ENCODE peak calls at places on chromosomes 1 and 21, in nine cellular contexts. M, W, K, C, E, T, X, Y and V are unnamed samples.

GRCh38 chr1:244100276-244100675 is 49.2 kb downstream of the ZBTB18 start:
- DNase-seq in M (no peak), W (no peak), K (no peak), C (no peak), E (no peak), T (no peak), X (no peak), Y (no peak), V (no peak)

GRCh38 chr1:87435484-87435883 is 106.8 kb downstream of the LMO4 start:
- DNase-seq in M (no peak), W (no peak), K (peak; percentile 69), C (no peak), E (no peak), T (no peak), X (no peak), Y (peak; percentile 54), V (no peak)

GRCh38 chr1:173549813-173550212 is 53.1 kb downstream of the SLC9C2 start:
- DNase-seq in M (no peak), W (no peak), K (no peak), C (no peak), E (no peak), T (no peak), X (no peak), Y (no peak), V (no peak)

GRCh38 chr1:3450983-3451382 is 3.5 kb upstream of the ARHGEF16 start:
- DNase-seq in M (no peak), W (no peak), K (no peak), C (no peak), E (no peak), T (no peak), X (no peak), Y (no peak), V (no peak)

GRCh38 chr1:154837679-154838171 is 32.4 kb downstream of the KCNN3 start:
- DNase-seq in M (no peak), W (no peak), K (no peak), C (peak; percentile 64), E (no peak), T (no peak), X (no peak), Y (no peak), V (no peak)

GRCh38 chr1:37951783-37952624 is 5.2 kb upstream of the INPP5B start:
- DNase-seq in M (no peak), W (no peak), K (no peak), C (no peak), E (no peak), T (no peak), X (no peak), Y (no peak), V (no peak)

GRCh38 chr21:36747114-36747814 is 48.3 kb downstream of the SIM2 start:
- DNase-seq in M (no peak), W (no peak), K (peak; percentile 91), C (no peak), E (no peak), T (no peak), X (no peak), Y (no peak), V (no peak)

GRCh38 chr1:84289169-84289785 is 12.2 kb upstream of the SAMD13 start:
- DNase-seq in M (no peak), W (no peak), K (no peak), C (no peak), E (no peak), T (no peak), X (no peak), Y (no peak), V (no peak)

GRCh38 chr1:20625176-20626097 is 7.8 kb upstream of the PINK1 start:
- DNase-seq in M (no peak), W (no peak), K (no peak), C (no peak), E (no peak), T (no peak), X (peak; percentile 35), Y (no peak), V (no peak)

GRCh38 chr1:238484121-238484520 is 593.4 kb upstream of the ZP4 start:
- DNase-seq in M (no peak), W (no peak), K (no peak), C (no peak), E (no peak), T (no peak), X (no peak), Y (no peak), V (no peak)

GRCh38 chr1:67166196-67166595 is at the start of gene IL23R:
- DNase-seq in M (no peak), W (no peak), K (no peak), C (peak; percentile 38), E (no peak), T (no peak), X (no peak), Y (no peak), V (no peak)

GRCh38 chr1:55214214-55214902 is 806 bp downstream of the USP24 start:
- DNase-seq in M (peak; percentile 18), W (peak; percentile 51), K (peak; percentile 85), C (peak; percentile 58), E (peak; percentile 50), T (peak; percentile 54), X (no peak), Y (no peak), V (peak; percentile 19)

GRCh38 chr1:230210326-230210978 is 143.4 kb downstream of the GALNT2 start:
- DNase-seq in M (no peak), W (no peak), K (no peak), C (no peak), E (no peak), T (no peak), X (no peak), Y (no peak), V (no peak)

GRCh38 chr1:67367370-67368345 is 60.0 kb downstream of the IL12RB2 start:
- DNase-seq in M (no peak), W (peak; percentile 59), K (peak; percentile 31), C (no peak), E (no peak), T (no peak), X (no peak), Y (peak; percentile 50), V (no peak)

GRCh38 chr1:209328178-209328577 is 255.3 kb upstream of the CAMK1G start:
- DNase-seq in M (no peak), W (no peak), K (no peak), C (no peak), E (no peak), T (no peak), X (no peak), Y (no peak), V (no peak)

GRCh38 chr1:203777596-203777995 is 12.6 kb downstream of the LAX1 start:
- DNase-seq in M (no peak), W (no peak), K (no peak), C (no peak), E (no peak), T (no peak), X (no peak), Y (no peak), V (no peak)

GRCh38 chr1:215845224-215845902 is 278.3 kb downstream of the KCTD3 start:
- DNase-seq in M (no peak), W (peak; percentile 57), K (no peak), C (no peak), E (no peak), T (no peak), X (no peak), Y (peak; percentile 60), V (no peak)

GRCh38 chr1:210438928-210439841 is 110.5 kb downstream of the HHAT start:
- DNase-seq in M (no peak), W (peak; percentile 93), K (no peak), C (no peak), E (peak; percentile 11), T (no peak), X (no peak), Y (peak; percentile 82), V (no peak)

GRCh38 chr1:44705938-44706337 is 25.0 kb downstream of the RNU5D-1 start:
- DNase-seq in M (no peak), W (no peak), K (no peak), C (no peak), E (no peak), T (no peak), X (no peak), Y (no peak), V (no peak)

GRCh38 chr1:48228156-48228555 is 5.6 kb downstream of the SLC5A9 start:
- DNase-seq in M (no peak), W (peak; percentile 7), K (no peak), C (no peak), E (no peak), T (no peak), X (peak; percentile 33), Y (no peak), V (no peak)

GRCh38 chr1:201364808-201365105 is 12.7 kb downstream of the TNNT2 start:
- DNase-seq in M (no peak), W (no peak), K (no peak), C (no peak), E (no peak), T (no peak), X (no peak), Y (no peak), V (no peak)

GRCh38 chr1:76269175-76269574 is 194.6 kb downstream of the ST6GALNAC3 start:
- DNase-seq in M (no peak), W (peak; percentile 46), K (no peak), C (no peak), E (no peak), T (no peak), X (no peak), Y (peak; percentile 78), V (no peak)

GRCh38 chr1:42463906-42464305 is 820 bp downstream of the CCDC30 start:
- DNase-seq in M (no peak), W (no peak), K (no peak), C (no peak), E (no peak), T (no peak), X (no peak), Y (no peak), V (no peak)

GRCh38 chr1:1092890-1093609 is 18.9 kb upstream of the RNF223 start:
- DNase-seq in M (no peak), W (no peak), K (no peak), C (no peak), E (no peak), T (no peak), X (no peak), Y (no peak), V (no peak)

GRCh38 chr1:23591460-23592208 is 32.3 kb upstream of the ID3 start:
- DNase-seq in M (no peak), W (no peak), K (peak; percentile 35), C (peak; percentile 60), E (no peak), T (no peak), X (no peak), Y (no peak), V (no peak)

GRCh38 chr1:162627662-162628296 is 4.5 kb upstream of the DDR2 start:
- DNase-seq in M (no peak), W (peak; percentile 76), K (peak; percentile 52), C (no peak), E (peak; percentile 12), T (no peak), X (peak; percentile 9), Y (peak; percentile 29), V (peak; percentile 4)

GRCh38 chr1:107467811-107468210 is 327.0 kb downstream of the NTNG1 start:
- DNase-seq in M (no peak), W (no peak), K (no peak), C (no peak), E (no peak), T (no peak), X (no peak), Y (no peak), V (no peak)

GRCh38 chr1:51559501-51559900 is 40.4 kb upstream of the EPS15 start:
- DNase-seq in M (no peak), W (no peak), K (no peak), C (no peak), E (no peak), T (no peak), X (no peak), Y (no peak), V (no peak)

GRCh38 chr1:219086956-219087469 is 86.7 kb upstream of the LYPLAL1 start:
- DNase-seq in M (no peak), W (no peak), K (no peak), C (no peak), E (no peak), T (no peak), X (no peak), Y (no peak), V (no peak)

GRCh38 chr1:187013582-187014200 is 184.9 kb downstream of the PLA2G4A start:
- DNase-seq in M (no peak), W (no peak), K (no peak), C (no peak), E (no peak), T (no peak), X (no peak), Y (no peak), V (no peak)

GRCh38 chr1:31626451-31627202 is 9.1 kb downstream of the HCRTR1 start:
- DNase-seq in M (no peak), W (no peak), K (peak; percentile 46), C (no peak), E (no peak), T (no peak), X (no peak), Y (no peak), V (no peak)